ENCODE peak calls at places on chromosomes 4 and X, in seven cellular contexts. One of them, this sample, is unnamed.

GRCh38 chr4:144518181-144518895 is 127.6 kb upstream of the HHIP start:
- DNase-seq in psoas muscle: no peak
- DNase-seq in testis: no peak
- DNase-seq in CD8-positive, alpha-beta T cell: no peak
- DNase-seq in thyroid gland: no peak
- DNase-seq in sigmoid colon: no peak
- DNase-seq in left ventricle myocardium inferior: no peak
- DNase-seq in this sample: no peak

GRCh38 chr4:8771666-8772065 is 100.0 kb downstream of the HMX1 start:
- DNase-seq in psoas muscle: peak; percentile 15
- DNase-seq in left ventricle myocardium inferior: peak; percentile 1
- DNase-seq in CD8-positive, alpha-beta T cell: no peak
- DNase-seq in thyroid gland: no peak
- DNase-seq in testis: no peak
- DNase-seq in sigmoid colon: peak; percentile 26
- DNase-seq in this sample: no peak

GRCh38 chr4:40874902-40875301 is 125.1 kb downstream of the NSUN7 start:
- DNase-seq in left ventricle myocardium inferior: no peak
- DNase-seq in psoas muscle: no peak
- DNase-seq in thyroid gland: no peak
- DNase-seq in sigmoid colon: no peak
- DNase-seq in CD8-positive, alpha-beta T cell: no peak
- DNase-seq in testis: no peak
- DNase-seq in this sample: no peak

GRCh38 chr4:82786004-82786400 is 12.6 kb downstream of the SCD5 start:
- DNase-seq in thyroid gland: no peak
- DNase-seq in CD8-positive, alpha-beta T cell: no peak
- DNase-seq in left ventricle myocardium inferior: no peak
- DNase-seq in testis: no peak
- DNase-seq in sigmoid colon: no peak
- DNase-seq in psoas muscle: no peak
- DNase-seq in this sample: no peak

GRCh38 chr4:114941522-114941921 is 171.9 kb downstream of the NDST4 start:
- DNase-seq in psoas muscle: no peak
- DNase-seq in sigmoid colon: no peak
- DNase-seq in thyroid gland: no peak
- DNase-seq in CD8-positive, alpha-beta T cell: no peak
- DNase-seq in testis: no peak
- DNase-seq in left ventricle myocardium inferior: no peak
- DNase-seq in this sample: no peak

GRCh38 chr4:41865306-41865980 is 69.8 kb upstream of the TMEM33 start:
- DNase-seq in sigmoid colon: no peak
- DNase-seq in testis: no peak
- DNase-seq in psoas muscle: peak; percentile 70
- DNase-seq in thyroid gland: no peak
- DNase-seq in left ventricle myocardium inferior: no peak
- DNase-seq in CD8-positive, alpha-beta T cell: no peak
- DNase-seq in this sample: no peak

GRCh38 chrX:15737957-15738685 is at the start of gene CA5B:
- DNase-seq in sigmoid colon: peak; percentile 96
- DNase-seq in left ventricle myocardium inferior: peak; percentile 90
- DNase-seq in psoas muscle: peak; percentile 96
- DNase-seq in testis: peak; percentile 94
- DNase-seq in thyroid gland: peak; percentile 91
- DNase-seq in CD8-positive, alpha-beta T cell: peak; percentile 95
- DNase-seq in this sample: peak; percentile 93

GRCh38 chrX:109537324-109537665 is 651 bp downstream of the NXT2 start:
- DNase-seq in psoas muscle: no peak
- DNase-seq in testis: no peak
- DNase-seq in thyroid gland: peak; percentile 56
- DNase-seq in sigmoid colon: no peak
- DNase-seq in left ventricle myocardium inferior: no peak
- DNase-seq in CD8-positive, alpha-beta T cell: no peak
- DNase-seq in this sample: no peak

GRCh38 chrX:101407748-101408529 is at the start of the genes GLA and HNRNPH2:
- DNase-seq in CD8-positive, alpha-beta T cell: peak; percentile 74
- DNase-seq in thyroid gland: peak; percentile 86
- DNase-seq in left ventricle myocardium inferior: peak; percentile 88
- DNase-seq in psoas muscle: peak; percentile 92
- DNase-seq in testis: peak; percentile 96
- DNase-seq in sigmoid colon: peak; percentile 96
- DNase-seq in this sample: peak; percentile 95

GRCh38 chrX:106208154-106208553 is 40.0 kb downstream of the PWWP3B start:
- DNase-seq in thyroid gland: no peak
- DNase-seq in sigmoid colon: no peak
- DNase-seq in left ventricle myocardium inferior: no peak
- DNase-seq in psoas muscle: no peak
- DNase-seq in CD8-positive, alpha-beta T cell: no peak
- DNase-seq in testis: no peak
- DNase-seq in this sample: no peak

GRCh38 chr4:143282170-143282760 is 54.4 kb upstream of the GAB1 start:
- DNase-seq in psoas muscle: no peak
- DNase-seq in sigmoid colon: no peak
- DNase-seq in testis: no peak
- DNase-seq in left ventricle myocardium inferior: peak; percentile 38
- DNase-seq in thyroid gland: no peak
- DNase-seq in CD8-positive, alpha-beta T cell: no peak
- DNase-seq in this sample: no peak

GRCh38 chr4:151147000-151147399 is 47.6 kb downstream of the RPS3A start:
- DNase-seq in testis: no peak
- DNase-seq in thyroid gland: no peak
- DNase-seq in left ventricle myocardium inferior: no peak
- DNase-seq in psoas muscle: no peak
- DNase-seq in CD8-positive, alpha-beta T cell: no peak
- DNase-seq in sigmoid colon: no peak
- DNase-seq in this sample: no peak

GRCh38 chr4:108058685-108059440 is 69.2 kb downstream of the HADH start:
- DNase-seq in testis: no peak
- DNase-seq in psoas muscle: no peak
- DNase-seq in CD8-positive, alpha-beta T cell: no peak
- DNase-seq in left ventricle myocardium inferior: no peak
- DNase-seq in thyroid gland: no peak
- DNase-seq in sigmoid colon: no peak
- DNase-seq in this sample: no peak

GRCh38 chrX:46256875-46257274 is 288.3 kb downstream of the ZNF674 start:
- DNase-seq in CD8-positive, alpha-beta T cell: no peak
- DNase-seq in sigmoid colon: no peak
- DNase-seq in left ventricle myocardium inferior: no peak
- DNase-seq in testis: no peak
- DNase-seq in psoas muscle: no peak
- DNase-seq in thyroid gland: no peak
- DNase-seq in this sample: no peak

GRCh38 chr4:110087116-110087708 is 111.2 kb downstream of the ELOVL6 start:
- DNase-seq in psoas muscle: no peak
- DNase-seq in left ventricle myocardium inferior: no peak
- DNase-seq in CD8-positive, alpha-beta T cell: no peak
- DNase-seq in testis: no peak
- DNase-seq in sigmoid colon: no peak
- DNase-seq in thyroid gland: no peak
- DNase-seq in this sample: no peak

GRCh38 chr4:91330555-91331137 is 973.1 kb upstream of the GRID2 start:
- DNase-seq in CD8-positive, alpha-beta T cell: no peak
- DNase-seq in testis: no peak
- DNase-seq in sigmoid colon: no peak
- DNase-seq in thyroid gland: no peak
- DNase-seq in left ventricle myocardium inferior: no peak
- DNase-seq in psoas muscle: no peak
- DNase-seq in this sample: no peak

GRCh38 chrX:150696264-150696789 is 3.1 kb downstream of the MTMR1 start:
- DNase-seq in thyroid gland: no peak
- DNase-seq in testis: no peak
- DNase-seq in sigmoid colon: no peak
- DNase-seq in CD8-positive, alpha-beta T cell: no peak
- DNase-seq in left ventricle myocardium inferior: no peak
- DNase-seq in psoas muscle: no peak
- DNase-seq in this sample: no peak

GRCh38 chrX:133249659-133250058 is 31.5 kb upstream of the TFDP3 start:
- DNase-seq in psoas muscle: no peak
- DNase-seq in sigmoid colon: no peak
- DNase-seq in CD8-positive, alpha-beta T cell: no peak
- DNase-seq in thyroid gland: no peak
- DNase-seq in testis: no peak
- DNase-seq in left ventricle myocardium inferior: no peak
- DNase-seq in this sample: peak; percentile 51

GRCh38 chr4:106422766-106423165 is 54.2 kb upstream of the GIMD1 start:
- DNase-seq in testis: no peak
- DNase-seq in psoas muscle: no peak
- DNase-seq in CD8-positive, alpha-beta T cell: no peak
- DNase-seq in sigmoid colon: no peak
- DNase-seq in thyroid gland: no peak
- DNase-seq in left ventricle myocardium inferior: no peak
- DNase-seq in this sample: no peak

GRCh38 chr4:108172231-108172779 is 3.6 kb upstream of the LEF1 start:
- DNase-seq in CD8-positive, alpha-beta T cell: no peak
- DNase-seq in sigmoid colon: no peak
- DNase-seq in testis: peak; percentile 24
- DNase-seq in psoas muscle: peak; percentile 48
- DNase-seq in thyroid gland: no peak
- DNase-seq in left ventricle myocardium inferior: no peak
- DNase-seq in this sample: no peak

GRCh38 chr4:161329852-161330251 is 833.9 kb downstream of the FSTL5 start:
- DNase-seq in testis: no peak
- DNase-seq in thyroid gland: no peak
- DNase-seq in left ventricle myocardium inferior: no peak
- DNase-seq in sigmoid colon: no peak
- DNase-seq in CD8-positive, alpha-beta T cell: no peak
- DNase-seq in psoas muscle: no peak
- DNase-seq in this sample: no peak

GRCh38 chr4:188145626-188146025 is 6.4 kb downstream of the TRIML1 start:
- DNase-seq in sigmoid colon: no peak
- DNase-seq in left ventricle myocardium inferior: no peak
- DNase-seq in psoas muscle: no peak
- DNase-seq in thyroid gland: no peak
- DNase-seq in testis: no peak
- DNase-seq in CD8-positive, alpha-beta T cell: no peak
- DNase-seq in this sample: no peak

GRCh38 chrX:152844256-152844655 is 13.4 kb downstream of the NSDHL start:
- DNase-seq in thyroid gland: no peak
- DNase-seq in CD8-positive, alpha-beta T cell: no peak
- DNase-seq in sigmoid colon: no peak
- DNase-seq in left ventricle myocardium inferior: no peak
- DNase-seq in psoas muscle: no peak
- DNase-seq in testis: no peak
- DNase-seq in this sample: no peak

GRCh38 chr4:104404384-104404783 is 90.3 kb downstream of the CXXC4 start:
- DNase-seq in psoas muscle: no peak
- DNase-seq in testis: no peak
- DNase-seq in sigmoid colon: no peak
- DNase-seq in CD8-positive, alpha-beta T cell: no peak
- DNase-seq in left ventricle myocardium inferior: no peak
- DNase-seq in thyroid gland: no peak
- DNase-seq in this sample: no peak

GRCh38 chr4:176498857-176499256 is 179.1 kb downstream of the SPCS3 start:
- DNase-seq in sigmoid colon: no peak
- DNase-seq in thyroid gland: no peak
- DNase-seq in psoas muscle: no peak
- DNase-seq in left ventricle myocardium inferior: no peak
- DNase-seq in CD8-positive, alpha-beta T cell: no peak
- DNase-seq in testis: no peak
- DNase-seq in this sample: no peak

GRCh38 chrX:107562482-107562881 is 65.8 kb upstream of the PRPS1 start:
- DNase-seq in sigmoid colon: no peak
- DNase-seq in thyroid gland: peak; percentile 36
- DNase-seq in testis: no peak
- DNase-seq in left ventricle myocardium inferior: no peak
- DNase-seq in psoas muscle: no peak
- DNase-seq in CD8-positive, alpha-beta T cell: no peak
- DNase-seq in this sample: no peak

GRCh38 chrX:3362956-3363355 is 16.5 kb upstream of the MXRA5 start:
- DNase-seq in CD8-positive, alpha-beta T cell: no peak
- DNase-seq in thyroid gland: peak; percentile 71
- DNase-seq in sigmoid colon: no peak
- DNase-seq in left ventricle myocardium inferior: no peak
- DNase-seq in testis: no peak
- DNase-seq in psoas muscle: no peak
- DNase-seq in this sample: no peak

GRCh38 chr4:18202510-18202909 is 181.0 kb upstream of the LCORL start:
- DNase-seq in testis: no peak
- DNase-seq in left ventricle myocardium inferior: no peak
- DNase-seq in psoas muscle: no peak
- DNase-seq in sigmoid colon: no peak
- DNase-seq in CD8-positive, alpha-beta T cell: no peak
- DNase-seq in thyroid gland: no peak
- DNase-seq in this sample: no peak
- H3K9me3 ChIP-seq in testis: no peaks in the 10 kb centered on the region
- H3K9me3 ChIP-seq in left ventricle myocardium inferior: no peaks in the 10 kb centered on the region
- H3K9me3 ChIP-seq in psoas muscle: no peaks in the 10 kb centered on the region
- H3K9me3 ChIP-seq in sigmoid colon: no peaks in the 10 kb centered on the region
- H3K9me3 ChIP-seq in CD8-positive, alpha-beta T cell: no peaks in the 10 kb centered on the region
- H3K9me3 ChIP-seq in thyroid gland: no peaks in the 10 kb centered on the region
- H3K9me3 ChIP-seq in this sample: no peaks in the 10 kb centered on the region

DNA sequence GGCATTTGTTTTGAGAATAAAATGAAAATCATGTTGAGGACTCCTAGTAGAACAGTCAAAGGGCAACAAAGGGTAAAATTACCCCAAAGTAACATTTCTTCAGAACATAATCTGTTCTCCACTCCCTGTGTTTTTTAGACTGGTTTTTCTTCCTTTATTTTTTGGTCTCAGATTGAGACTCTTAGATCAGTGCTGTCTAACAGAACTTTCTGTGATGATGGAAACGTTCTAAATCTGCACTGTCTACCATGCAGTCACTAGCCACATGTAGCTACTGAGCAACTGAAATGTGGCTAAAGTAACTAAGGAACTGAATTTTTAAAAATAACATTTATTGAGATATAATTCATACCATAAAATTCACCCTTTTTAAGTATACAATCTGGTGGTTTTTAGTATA is 19.8 kb downstream of the CASK start:
- DNase-seq in testis: no peak
- DNase-seq in thyroid gland: no peak
- DNase-seq in CD8-positive, alpha-beta T cell: no peak
- DNase-seq in psoas muscle: no peak
- DNase-seq in left ventricle myocardium inferior: no peak
- DNase-seq in sigmoid colon: no peak
- DNase-seq in this sample: no peak
- H3K9me3 ChIP-seq in testis: no peaks in the 10 kb centered on the region
- H3K9me3 ChIP-seq in thyroid gland: no peaks in the 10 kb centered on the region
- H3K9me3 ChIP-seq in CD8-positive, alpha-beta T cell: peaks cover 7% of the 10 kb centered on the region
- H3K9me3 ChIP-seq in psoas muscle: peaks cover 14% of the 10 kb centered on the region
- H3K9me3 ChIP-seq in left ventricle myocardium inferior: peaks cover 13% of the 10 kb centered on the region
- H3K9me3 ChIP-seq in sigmoid colon: no peaks in the 10 kb centered on the region
- H3K9me3 ChIP-seq in this sample: peaks cover 3% of the 10 kb centered on the region

GRCh38 chr4:183377491-183377890 is 55.3 kb upstream of the CLDN24 start:
- DNase-seq in CD8-positive, alpha-beta T cell: no peak
- DNase-seq in psoas muscle: no peak
- DNase-seq in thyroid gland: no peak
- DNase-seq in left ventricle myocardium inferior: no peak
- DNase-seq in testis: no peak
- DNase-seq in sigmoid colon: no peak
- DNase-seq in this sample: no peak
- H3K9me3 ChIP-seq in CD8-positive, alpha-beta T cell: no peaks in the 10 kb centered on the region
- H3K9me3 ChIP-seq in psoas muscle: peaks cover 2% of the 10 kb centered on the region
- H3K9me3 ChIP-seq in thyroid gland: no peaks in the 10 kb centered on the region
- H3K9me3 ChIP-seq in left ventricle myocardium inferior: peaks cover 12% of the 10 kb centered on the region
- H3K9me3 ChIP-seq in testis: no peaks in the 10 kb centered on the region
- H3K9me3 ChIP-seq in sigmoid colon: no peaks in the 10 kb centered on the region
- H3K9me3 ChIP-seq in this sample: peaks cover 9% of the 10 kb centered on the region

DNA sequence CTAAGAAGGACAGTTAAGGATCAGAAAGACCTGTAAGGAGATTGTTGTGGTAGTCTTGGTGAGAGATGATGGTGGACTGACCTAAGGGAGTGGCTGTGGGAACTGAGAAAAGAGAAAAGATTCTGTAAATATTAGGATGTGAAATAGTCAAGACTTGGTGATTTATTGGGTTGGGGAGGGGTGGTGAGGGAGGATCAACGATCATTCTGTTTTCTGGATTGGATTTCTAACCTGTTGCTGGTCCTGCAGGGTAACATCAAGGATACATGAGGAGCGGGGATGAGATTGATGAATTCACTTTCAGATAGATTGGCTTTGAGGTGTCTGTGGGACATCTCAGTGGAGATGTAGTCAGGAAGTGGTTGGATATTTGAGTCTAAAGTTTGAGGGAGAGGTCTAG is 1.4 kb downstream of the PIN4 start:
- DNase-seq in CD8-positive, alpha-beta T cell: no peak
- DNase-seq in thyroid gland: no peak
- DNase-seq in sigmoid colon: no peak
- DNase-seq in left ventricle myocardium inferior: no peak
- DNase-seq in psoas muscle: no peak
- DNase-seq in testis: no peak
- DNase-seq in this sample: no peak
- H3K9me3 ChIP-seq in CD8-positive, alpha-beta T cell: no peaks in the 10 kb centered on the region
- H3K9me3 ChIP-seq in thyroid gland: no peaks in the 10 kb centered on the region
- H3K9me3 ChIP-seq in sigmoid colon: no peaks in the 10 kb centered on the region
- H3K9me3 ChIP-seq in left ventricle myocardium inferior: no peaks in the 10 kb centered on the region
- H3K9me3 ChIP-seq in psoas muscle: no peaks in the 10 kb centered on the region
- H3K9me3 ChIP-seq in testis: no peaks in the 10 kb centered on the region
- H3K9me3 ChIP-seq in this sample: no peaks in the 10 kb centered on the region

This sample was measured in HAP-1.